ENCODE peak calls at places on chromosome 18, in nine cellular contexts. One of them, this sample, is unnamed.

GRCh38 chr18:77993188-77993981 is 743.7 kb downstream of the GALR1 start:
- DNase-seq in heart left ventricle: no peak
- DNase-seq in adrenal gland: no peak
- DNase-seq in neuronal stem cell: no peak
- DNase-seq in ovary: no peak
- DNase-seq in mammary epithelial cell: no peak
- DNase-seq in aorta: no peak
- DNase-seq in IMR-90: no peak
- DNase-seq in tibial nerve: no peak
- DNase-seq in this sample: no peak

GRCh38 chr18:63322908-63323634 is 3.5 kb upstream of the BCL2 start:
- DNase-seq in heart left ventricle: peak; percentile 62
- DNase-seq in neuronal stem cell: no peak
- DNase-seq in mammary epithelial cell: peak; percentile 46
- DNase-seq in aorta: no peak
- DNase-seq in adrenal gland: peak; percentile 80
- DNase-seq in IMR-90: peak; percentile 73
- DNase-seq in tibial nerve: no peak
- DNase-seq in ovary: peak; percentile 55
- DNase-seq in this sample: peak; percentile 65

GRCh38 chr18:7789853-7790552 is 222.9 kb downstream of the PTPRM start:
- DNase-seq in adrenal gland: no peak
- DNase-seq in IMR-90: peak; percentile 55
- DNase-seq in neuronal stem cell: peak; percentile 58
- DNase-seq in heart left ventricle: no peak
- DNase-seq in mammary epithelial cell: peak; percentile 37
- DNase-seq in ovary: no peak
- DNase-seq in aorta: no peak
- DNase-seq in tibial nerve: no peak
- DNase-seq in this sample: no peak

GRCh38 chr18:23684515-23685197 is 4.6 kb upstream of the LAMA3 start:
- DNase-seq in aorta: no peak
- DNase-seq in ovary: no peak
- DNase-seq in tibial nerve: no peak
- DNase-seq in neuronal stem cell: no peak
- DNase-seq in mammary epithelial cell: no peak
- DNase-seq in heart left ventricle: no peak
- DNase-seq in adrenal gland: no peak
- DNase-seq in IMR-90: no peak
- DNase-seq in this sample: no peak

GRCh38 chr18:37570336-37570930 is 4.8 kb upstream of the CELF4 start:
- DNase-seq in tibial nerve: no peak
- DNase-seq in aorta: no peak
- DNase-seq in mammary epithelial cell: no peak
- DNase-seq in neuronal stem cell: no peak
- DNase-seq in adrenal gland: peak; percentile 49
- DNase-seq in ovary: no peak
- DNase-seq in IMR-90: no peak
- DNase-seq in heart left ventricle: no peak
- DNase-seq in this sample: no peak

GRCh38 chr18:36942264-36942663 is 113.3 kb downstream of the KIAA1328 start:
- DNase-seq in IMR-90: peak; percentile 53
- DNase-seq in adrenal gland: no peak
- DNase-seq in tibial nerve: no peak
- DNase-seq in heart left ventricle: no peak
- DNase-seq in aorta: no peak
- DNase-seq in ovary: no peak
- DNase-seq in neuronal stem cell: peak; percentile 20
- DNase-seq in mammary epithelial cell: peak; percentile 23
- DNase-seq in this sample: no peak

GRCh38 chr18:34694611-34695165 is 15.4 kb upstream of the DTNA start:
- DNase-seq in mammary epithelial cell: peak; percentile 48
- DNase-seq in IMR-90: peak; percentile 13
- DNase-seq in adrenal gland: no peak
- DNase-seq in neuronal stem cell: no peak
- DNase-seq in aorta: no peak
- DNase-seq in heart left ventricle: no peak
- DNase-seq in tibial nerve: no peak
- DNase-seq in ovary: no peak
- DNase-seq in this sample: no peak

GRCh38 chr18:47953471-47953931 is 23.0 kb upstream of the SMAD2 start:
- DNase-seq in adrenal gland: peak; percentile 67
- DNase-seq in neuronal stem cell: no peak
- DNase-seq in mammary epithelial cell: peak; percentile 41
- DNase-seq in aorta: peak; percentile 75
- DNase-seq in IMR-90: no peak
- DNase-seq in tibial nerve: no peak
- DNase-seq in ovary: no peak
- DNase-seq in heart left ventricle: no peak
- DNase-seq in this sample: peak; percentile 34

GRCh38 chr18:46343456-46343855 is 239.3 kb downstream of the HAUS1 start:
- DNase-seq in heart left ventricle: no peak
- DNase-seq in adrenal gland: no peak
- DNase-seq in mammary epithelial cell: no peak
- DNase-seq in neuronal stem cell: no peak
- DNase-seq in aorta: no peak
- DNase-seq in IMR-90: no peak
- DNase-seq in tibial nerve: no peak
- DNase-seq in ovary: no peak
- DNase-seq in this sample: no peak

GRCh38 chr18:49892148-49892924 is 79.0 kb upstream of the ACAA2 start:
- DNase-seq in IMR-90: peak; percentile 20
- DNase-seq in neuronal stem cell: no peak
- DNase-seq in adrenal gland: no peak
- DNase-seq in ovary: no peak
- DNase-seq in mammary epithelial cell: peak; percentile 51
- DNase-seq in heart left ventricle: no peak
- DNase-seq in tibial nerve: no peak
- DNase-seq in aorta: no peak
- DNase-seq in this sample: no peak

GRCh38 chr18:34767601-34768027 is 57.5 kb downstream of the DTNA start:
- DNase-seq in IMR-90: peak; percentile 97
- DNase-seq in neuronal stem cell: no peak
- DNase-seq in ovary: no peak
- DNase-seq in adrenal gland: no peak
- DNase-seq in mammary epithelial cell: peak; percentile 93
- DNase-seq in tibial nerve: no peak
- DNase-seq in heart left ventricle: no peak
- DNase-seq in aorta: no peak
- DNase-seq in this sample: no peak

GRCh38 chr18:62262050-62262449 is 63.1 kb upstream of the TNFRSF11A start:
- DNase-seq in heart left ventricle: no peak
- DNase-seq in adrenal gland: no peak
- DNase-seq in IMR-90: no peak
- DNase-seq in aorta: no peak
- DNase-seq in ovary: no peak
- DNase-seq in mammary epithelial cell: no peak
- DNase-seq in tibial nerve: no peak
- DNase-seq in neuronal stem cell: no peak
- DNase-seq in this sample: no peak

DNA sequence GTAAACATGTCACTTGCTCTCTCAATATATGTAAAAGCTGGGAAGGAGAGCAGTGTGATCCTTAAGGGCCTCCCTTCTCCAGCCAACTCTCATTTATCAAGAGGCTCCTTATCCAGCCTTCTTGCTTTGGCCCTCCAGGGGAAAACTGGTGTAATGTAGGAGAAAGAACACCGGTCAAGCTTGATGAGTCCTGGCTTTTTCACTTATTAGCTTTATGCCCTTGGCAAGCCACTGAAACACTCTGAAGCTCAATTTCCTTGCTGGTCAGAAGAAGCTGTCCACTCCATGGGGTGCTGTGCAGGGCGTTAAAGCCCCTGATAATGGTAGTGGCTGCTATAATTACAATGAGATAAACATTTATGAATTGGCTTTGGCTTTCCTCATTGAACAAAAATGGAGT is 251.2 kb upstream of the RBBP8 start:
- DNase-seq in heart left ventricle: no peak
- DNase-seq in adrenal gland: no peak
- DNase-seq in ovary: no peak
- DNase-seq in IMR-90: peak; percentile 28
- DNase-seq in aorta: no peak
- DNase-seq in mammary epithelial cell: no peak
- DNase-seq in tibial nerve: no peak
- DNase-seq in neuronal stem cell: no peak
- DNase-seq in this sample: no peak
- H3K27ac ChIP-seq in heart left ventricle: no peak overlapping the region
- H3K27ac ChIP-seq in adrenal gland: no peak overlapping the region
- H3K27ac ChIP-seq in ovary: no peak overlapping the region
- H3K27ac ChIP-seq in IMR-90: no peak overlapping the region
- H3K27ac ChIP-seq in aorta: no peak overlapping the region
- H3K27ac ChIP-seq in mammary epithelial cell: no peak overlapping the region
- H3K27ac ChIP-seq in tibial nerve: no peak overlapping the region
- H3K27ac ChIP-seq in neuronal stem cell: no peak overlapping the region
- H3K27ac ChIP-seq in this sample: no peak overlapping the region

DNA sequence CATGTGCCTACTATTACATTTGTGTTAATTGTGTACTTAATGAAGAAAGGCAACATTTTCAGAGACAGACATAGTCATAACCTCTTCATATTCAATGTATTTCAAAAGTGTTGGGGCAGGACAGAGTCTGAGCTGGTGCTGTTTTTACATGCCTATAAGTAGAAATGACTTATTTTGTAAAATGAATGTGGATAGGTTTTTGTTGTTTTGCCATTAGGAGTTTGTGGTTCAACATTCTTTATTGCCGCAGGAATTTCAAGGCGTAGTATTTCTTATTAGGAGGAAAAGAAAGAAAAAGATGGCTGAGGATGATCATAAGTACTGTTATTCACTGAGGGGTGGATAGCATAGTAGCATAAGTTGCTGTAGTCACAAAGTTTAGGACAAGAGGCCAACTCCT is 21.2 kb upstream of the ASXL3 start:
- DNase-seq in aorta: no peak
- DNase-seq in heart left ventricle: no peak
- DNase-seq in mammary epithelial cell: peak; percentile 65
- DNase-seq in adrenal gland: no peak
- DNase-seq in neuronal stem cell: no peak
- DNase-seq in tibial nerve: no peak
- DNase-seq in IMR-90: no peak
- DNase-seq in ovary: no peak
- DNase-seq in this sample: no peak
- H3K4me1 ChIP-seq in aorta: no peaks in the 10 kb centered on the region
- H3K4me1 ChIP-seq in heart left ventricle: no peaks in the 10 kb centered on the region
- H3K4me1 ChIP-seq in mammary epithelial cell: peaks cover 27% of the 10 kb centered on the region
- H3K4me1 ChIP-seq in adrenal gland: no peaks in the 10 kb centered on the region
- H3K4me1 ChIP-seq in neuronal stem cell: peaks cover 3% of the 10 kb centered on the region
- H3K4me1 ChIP-seq in tibial nerve: no peaks in the 10 kb centered on the region
- H3K4me1 ChIP-seq in IMR-90: peaks cover 2% of the 10 kb centered on the region
- H3K4me1 ChIP-seq in ovary: no peaks in the 10 kb centered on the region
- H3K4me1 ChIP-seq in this sample: no peaks in the 10 kb centered on the region

GRCh38 chr18:26471826-26472225 is 76.5 kb downstream of the KCTD1 start:
- DNase-seq in tibial nerve: no peak
- DNase-seq in aorta: no peak
- DNase-seq in ovary: no peak
- DNase-seq in mammary epithelial cell: no peak
- DNase-seq in IMR-90: no peak
- DNase-seq in neuronal stem cell: no peak
- DNase-seq in adrenal gland: no peak
- DNase-seq in heart left ventricle: no peak
- DNase-seq in this sample: no peak

GRCh38 chr18:26473721-26474120 is 74.6 kb downstream of the KCTD1 start:
- DNase-seq in tibial nerve: no peak
- DNase-seq in IMR-90: no peak
- DNase-seq in adrenal gland: no peak
- DNase-seq in mammary epithelial cell: no peak
- DNase-seq in ovary: no peak
- DNase-seq in heart left ventricle: no peak
- DNase-seq in aorta: no peak
- DNase-seq in neuronal stem cell: no peak
- DNase-seq in this sample: no peak

GRCh38 chr18:26471027-26471426 is 77.3 kb downstream of the KCTD1 start:
- DNase-seq in IMR-90: peak; percentile 66
- DNase-seq in ovary: no peak
- DNase-seq in adrenal gland: no peak
- DNase-seq in neuronal stem cell: no peak
- DNase-seq in tibial nerve: no peak
- DNase-seq in aorta: no peak
- DNase-seq in mammary epithelial cell: no peak
- DNase-seq in heart left ventricle: no peak
- DNase-seq in this sample: no peak

GRCh38 chr18:26468931-26469340 is 79.4 kb downstream of the KCTD1 start:
- DNase-seq in aorta: no peak
- DNase-seq in tibial nerve: no peak
- DNase-seq in heart left ventricle: no peak
- DNase-seq in neuronal stem cell: no peak
- DNase-seq in IMR-90: no peak
- DNase-seq in adrenal gland: no peak
- DNase-seq in mammary epithelial cell: no peak
- DNase-seq in ovary: no peak
- DNase-seq in this sample: no peak

DNA sequence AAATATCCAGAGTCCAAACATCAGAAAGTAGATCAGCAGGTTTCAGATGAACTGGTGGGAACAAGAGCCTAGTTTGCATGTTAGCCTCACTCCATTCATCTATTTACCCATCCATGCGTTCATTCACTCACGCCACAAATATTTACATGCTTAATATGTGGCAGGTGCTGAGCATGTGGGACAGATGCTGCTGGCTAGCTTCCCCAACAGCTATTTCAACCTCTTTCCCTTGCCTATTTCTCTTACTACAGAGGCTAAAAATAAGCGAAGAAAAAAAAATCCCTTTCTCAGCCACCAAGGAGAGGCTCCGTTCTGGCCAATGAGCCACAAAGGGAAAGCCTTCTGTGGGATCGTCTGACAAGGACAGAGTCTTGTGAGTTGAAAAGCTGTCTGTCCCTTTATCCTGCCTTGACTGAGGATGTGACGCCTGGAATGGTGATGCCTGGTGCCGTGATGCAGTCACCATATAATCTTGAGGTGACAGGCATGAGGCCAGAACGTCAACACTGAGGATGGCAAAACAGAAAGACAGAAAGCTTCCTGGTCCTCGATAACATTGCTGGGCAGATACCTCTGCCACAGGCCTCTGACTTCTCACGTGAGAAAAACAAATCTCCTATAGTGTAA is 78.2 kb downstream of the KCTD1 start:
- DNase-seq in mammary epithelial cell: no peak
- DNase-seq in tibial nerve: no peak
- DNase-seq in ovary: no peak
- DNase-seq in aorta: no peak
- DNase-seq in adrenal gland: no peak
- DNase-seq in IMR-90: peak; percentile 73
- DNase-seq in neuronal stem cell: no peak
- DNase-seq in heart left ventricle: no peak
- DNase-seq in this sample: no peak
- H3K4me3 ChIP-seq in mammary epithelial cell: no peak overlapping the region
- H3K4me3 ChIP-seq in tibial nerve: no peak overlapping the region
- H3K4me3 ChIP-seq in ovary: no peak overlapping the region
- H3K4me3 ChIP-seq in aorta: no peak overlapping the region
- H3K4me3 ChIP-seq in adrenal gland: no peak overlapping the region
- H3K4me3 ChIP-seq in IMR-90: no peak overlapping the region
- H3K4me3 ChIP-seq in neuronal stem cell: no peak overlapping the region
- H3K4me3 ChIP-seq in heart left ventricle: no peak overlapping the region
- H3K4me3 ChIP-seq in this sample: no peak overlapping the region

DNA sequence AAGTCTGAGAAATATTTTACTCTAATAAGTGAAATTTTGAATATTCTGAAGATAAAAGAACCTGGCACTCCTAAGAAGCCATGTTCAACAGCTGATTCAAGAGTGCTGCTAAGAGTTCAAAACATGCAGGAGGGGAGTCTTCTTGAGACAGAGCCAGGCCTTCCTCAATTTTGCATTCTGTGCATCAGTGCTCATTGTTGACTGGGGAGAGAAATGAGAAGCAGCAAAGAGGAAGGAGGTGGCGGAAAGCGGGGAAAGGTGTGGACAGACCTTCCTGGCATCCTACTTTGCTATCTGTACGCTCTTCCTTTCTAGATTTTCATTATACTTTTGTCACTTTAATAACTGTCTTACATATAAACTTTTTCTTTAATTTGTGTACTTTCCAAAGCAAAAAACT is 29.7 kb upstream of the TXNDC2 start:
- DNase-seq in tibial nerve: no peak
- DNase-seq in adrenal gland: no peak
- DNase-seq in aorta: no peak
- DNase-seq in neuronal stem cell: no peak
- DNase-seq in heart left ventricle: no peak
- DNase-seq in mammary epithelial cell: no peak
- DNase-seq in ovary: no peak
- DNase-seq in IMR-90: no peak
- DNase-seq in this sample: no peak
- H3K27ac ChIP-seq in tibial nerve: no peak overlapping the region
- H3K27ac ChIP-seq in adrenal gland: peak overlapping the region; percentile 64
- H3K27ac ChIP-seq in aorta: peak overlapping the region; percentile 74
- H3K27ac ChIP-seq in neuronal stem cell: no peak overlapping the region
- H3K27ac ChIP-seq in heart left ventricle: no peak overlapping the region
- H3K27ac ChIP-seq in mammary epithelial cell: no peak overlapping the region
- H3K27ac ChIP-seq in ovary: peak overlapping the region; percentile 70
- H3K27ac ChIP-seq in IMR-90: no peak overlapping the region
- H3K27ac ChIP-seq in this sample: peak overlapping the region; percentile 89

This sample was measured in lung.